ENCODE peak calls at places on chromosomes 12 and 14, in four cellular contexts. T is astrocyte of the spinal cord, L is lung, Y is AG04449. R is an unnamed sample.

GRCh38 chr12:129676411-129676810 is 227.4 kb downstream of the TMEM132D start:
- DNase-seq in Y (no peak), L (no peak), T (no peak), R (no peak)

GRCh38 chr14:98173291-98173690 is 1098.7 kb downstream of the BCL11B start:
- DNase-seq in L (no peak), Y (no peak), T (no peak), R (no peak)

GRCh38 chr12:52268212-52268611 is 6.2 kb upstream of the KRT86 start:
- DNase-seq in Y (no peak), T (peak; percentile 31), L (no peak), R (no peak)

GRCh38 chr12:48965447-48965846 is 6.1 kb downstream of the WNT10B start:
- DNase-seq in T (no peak), L (no peak), Y (no peak), R (no peak)

GRCh38 chr12:31363826-31364225 is 37.9 kb upstream of the SINHCAF start:
- DNase-seq in L (no peak), T (no peak), Y (no peak), R (no peak)

GRCh38 chr14:103578401-103579075 is 15.8 kb downstream of the COA8 start:
- DNase-seq in Y (no peak), L (no peak), T (no peak), R (no peak)

GRCh38 chr14:47539065-47539464 is 136.3 kb downstream of the MDGA2 start:
- DNase-seq in L (no peak), T (peak; percentile 20), Y (no peak), R (peak; percentile 1)

GRCh38 chr14:72904840-72905561 is 11.1 kb upstream of the DPF3 start:
- DNase-seq in L (peak; percentile 68), Y (no peak), T (peak; percentile 83), R (peak; percentile 70)

GRCh38 chr14:49220492-49220891 is 365.7 kb downstream of the RPS29 start:
- DNase-seq in L (no peak), T (peak; percentile 2), Y (no peak), R (peak; percentile 8)

GRCh38 chr14:19823765-19824164 is 20.2 kb downstream of the OR4N2 start:
- DNase-seq in T (no peak), L (no peak), Y (no peak), R (no peak)

DNA sequence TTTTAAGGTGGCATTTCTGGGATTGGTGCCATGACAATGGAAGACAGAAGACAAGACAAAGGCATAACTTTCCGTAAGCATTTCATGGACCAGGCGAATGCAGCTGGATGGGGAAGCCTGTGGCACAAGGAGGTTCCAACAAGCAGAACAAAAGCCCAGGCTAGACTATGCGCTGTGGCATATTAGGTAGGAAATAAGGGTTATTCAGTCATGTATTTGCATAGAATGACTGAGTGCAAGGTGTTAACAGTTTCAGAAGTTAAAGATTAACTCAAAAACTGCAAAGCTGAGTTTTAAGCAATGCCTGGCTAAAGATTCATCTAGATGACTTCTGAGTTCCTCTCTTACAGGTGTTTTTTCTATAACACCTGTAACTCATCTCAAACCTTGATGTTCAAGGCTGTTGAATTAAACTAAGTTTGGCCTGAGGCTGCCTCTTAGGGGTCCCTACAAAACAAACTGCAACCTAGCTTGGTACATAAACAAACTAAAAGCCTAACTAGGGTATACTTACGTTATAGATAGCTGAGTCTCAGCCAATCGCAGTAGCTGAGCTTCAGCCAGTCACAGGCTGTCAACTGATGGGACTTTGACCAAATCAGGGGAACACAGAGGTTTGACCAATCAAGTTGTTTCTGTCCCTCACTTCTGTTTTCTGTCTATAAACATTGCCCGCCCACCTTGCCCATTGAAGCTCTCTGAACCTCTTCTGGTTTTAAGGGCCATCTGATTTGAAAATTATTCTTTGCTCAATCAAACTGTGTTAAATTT is 52.2 kb upstream of the PLBD1 start:
- DNase-seq in L (no peak), T (no peak), Y (no peak), R (no peak)
- TF ChIP-seq CTCF in L (no peak), T (no peak), Y (no peak), R (no peak)

GRCh38 chr12:123634142-123634561 is 523 bp downstream of the GTF2H3 start:
- DNase-seq in Y (no peak), T (no peak), L (no peak), R (no peak)

GRCh38 chr12:123633379-123634141 is at the start of the genes EIF2B1 and GTF2H3:
- DNase-seq in Y (peak; percentile 77), T (peak; percentile 97), L (peak; percentile 96), R (peak; percentile 92)
- H3K4me3 ChIP-seq in Y (peak within 1 kb of the TSS; percentile 85), T (peak within 1 kb of the TSS; percentile 96), L (peak within 1 kb of the TSS; percentile 89), R (peak within 1 kb of the TSS; percentile 97)

GRCh38 chr12:26845984-26846383 is 13.0 kb upstream of the ITPR2 start:
- DNase-seq in Y (peak; percentile 71), T (peak; percentile 71), L (peak; percentile 44), R (peak; percentile 43)

GRCh38 chr12:26845057-26845666 is 12.2 kb upstream of the ITPR2 start:
- DNase-seq in L (peak; percentile 54), Y (no peak), T (peak; percentile 31), R (peak; percentile 27)

GRCh38 chr12:26847431-26847830 is 14.4 kb upstream of the ITPR2 start:
- DNase-seq in T (no peak), Y (no peak), L (no peak), R (no peak)

GRCh38 chr12:26848156-26848825 is 15.3 kb upstream of the ITPR2 start:
- DNase-seq in Y (no peak), T (no peak), L (no peak), R (no peak)

GRCh38 chr12:26846419-26846818 is 13.4 kb upstream of the ITPR2 start:
- DNase-seq in T (no peak), Y (no peak), L (no peak), R (no peak)
- TF ChIP-seq CTCF in T (no peak), Y (no peak), L (no peak), R (no peak)

GRCh38 chr12:106583578-106584103 is 837 bp downstream of the RFX4 start:
- DNase-seq in Y (no peak), T (no peak), L (no peak), R (no peak)

GRCh38 chr12:106585862-106586534 is 3.2 kb downstream of the RFX4 start:
- DNase-seq in L (no peak), Y (no peak), T (no peak), R (no peak)

GRCh38 chr12:106584104-106585064 is 1.6 kb downstream of the RFX4 start:
- DNase-seq in Y (no peak), L (no peak), T (no peak), R (no peak)

GRCh38 chr12:106586535-106586802 is 3.7 kb downstream of the RFX4 start:
- DNase-seq in Y (no peak), L (no peak), T (no peak), R (no peak)

DNA sequence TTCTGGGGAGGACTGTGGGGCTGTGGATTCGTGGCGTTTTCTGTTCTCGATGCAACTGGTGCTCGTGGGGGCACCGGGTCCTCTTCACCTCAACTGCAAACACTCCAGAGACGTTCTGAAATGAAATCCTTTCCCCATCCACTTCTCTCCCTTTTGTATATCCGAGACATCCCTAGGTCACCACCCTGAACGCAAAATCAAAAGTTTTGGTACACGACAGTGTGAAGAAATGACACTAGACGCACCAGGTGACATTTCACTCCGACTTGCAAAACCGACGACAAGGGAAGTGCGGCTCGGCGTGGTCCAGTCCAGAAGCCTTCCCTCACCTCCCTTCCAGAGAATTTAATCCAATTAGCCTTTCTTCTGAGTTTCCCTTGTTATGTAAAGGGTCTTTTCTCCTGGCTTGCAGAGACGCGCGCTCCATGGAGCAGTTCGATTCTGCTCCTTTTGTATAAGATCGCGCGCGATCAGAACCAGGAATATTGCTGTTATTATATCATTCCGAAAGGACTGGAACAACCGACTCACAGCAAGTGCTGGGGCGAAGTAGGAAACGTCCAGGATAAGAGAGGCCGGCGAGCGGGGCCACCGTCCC is 2.5 kb downstream of the RFX4 start:
- DNase-seq in Y (no peak), T (no peak), L (no peak), R (no peak)
- H3K4me3 ChIP-seq in Y (no peak overlapping the region), T (no peak overlapping the region), L (no peak overlapping the region), R (no peak overlapping the region)

GRCh38 chr14:100303179-100303578 is 3.1 kb downstream of the SLC25A29 start:
- DNase-seq in L (no peak), T (no peak), Y (no peak), R (no peak)
- TF ChIP-seq CTCF in L (peak; percentile 10), T (peak; percentile 74), Y (peak; percentile 65), R (peak; percentile 78)

DNA sequence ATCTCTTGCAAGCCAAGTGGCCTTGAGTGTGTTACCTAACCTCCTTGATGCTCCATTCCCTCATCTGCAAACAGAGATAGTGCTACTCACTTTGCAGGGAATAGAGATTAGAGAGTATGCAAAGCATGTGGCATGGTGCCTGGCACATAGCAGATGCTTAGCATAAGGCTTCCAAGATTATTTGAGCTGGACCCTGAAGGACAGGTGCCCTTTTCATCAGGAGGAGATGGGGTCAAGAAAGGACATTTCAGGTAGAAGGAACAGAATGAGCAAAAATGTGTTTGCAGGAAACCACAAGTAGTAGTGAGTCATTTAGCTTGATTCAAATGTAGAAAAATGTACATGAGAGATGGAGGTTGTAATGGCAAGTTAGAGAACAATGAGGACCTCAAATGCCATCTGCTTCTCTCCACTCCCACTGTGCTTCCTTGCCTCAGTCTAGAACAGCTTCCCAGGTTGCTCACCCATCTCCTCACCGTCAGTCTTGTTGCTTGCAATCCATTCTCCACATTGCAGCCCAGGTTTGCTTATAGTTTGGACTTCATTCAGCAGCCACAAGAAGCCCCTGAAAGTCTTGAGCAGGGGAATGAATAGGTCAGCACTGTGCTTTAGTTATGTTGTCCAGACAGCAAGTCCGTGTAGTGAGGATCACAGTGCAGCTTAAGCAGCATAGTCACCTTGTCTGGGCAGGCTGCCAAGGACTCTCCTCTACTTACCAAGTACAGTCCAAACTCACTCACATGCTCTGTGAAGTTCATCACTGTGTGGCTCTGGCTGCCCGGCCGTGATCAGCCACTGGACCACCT is 536.3 kb upstream of the CCDC196 start:
- DNase-seq in T (peak; percentile 3), L (peak; percentile 46), Y (no peak), R (peak; percentile 9)
- H3K4me3 ChIP-seq in T (no peak overlapping the region), L (no peak overlapping the region), Y (no peak overlapping the region), R (no peak overlapping the region)

R was measured in astrocyte of the cerebellum.